ENCODE peak calls at places on chromosomes 16 and 17, in four cellular contexts. C is fibroblast of villous mesenchyme, O is osteocyte, R is stomach. J is an unnamed sample.

GRCh38 chr16:49932943-49933342 is 77.0 kb upstream of the ZNF423 start:
- DNase-seq in C (peak), O (no peak), R (no peak), J (no peak)

GRCh38 chr16:3695610-3696369 is 21.5 kb downstream of the TRAP1 start:
- DNase-seq in C (no peak), R (peak), O (no peak), J (no peak)

GRCh38 chr17:34797724-34798123 is 163.5 kb downstream of the CCT6B start:
- DNase-seq in R (no peak), O (no peak), C (peak), J (no peak)

GRCh38 chr17:31397256-31397939 is 5.9 kb downstream of the RAB11FIP4 start:
- DNase-seq in R (no peak), O (peak), C (no peak), J (peak)

GRCh38 chr16:6611535-6611934 is 721.1 kb upstream of the RBFOX1 start:
- DNase-seq in R (no peak), O (no peak), C (no peak), J (no peak)

GRCh38 chr17:40316571-40317344 is 7.8 kb downstream of the RARA start:
- DNase-seq in R (peak), O (no peak), C (peak), J (peak)

GRCh38 chr17:49525831-49526741 is 31.0 kb downstream of the NGFR start:
- DNase-seq in C (no peak), O (no peak), R (no peak), J (no peak)

GRCh38 chr17:81400154-81400938 is 5.1 kb downstream of the BAHCC1 start:
- DNase-seq in C (peak), R (peak), O (no peak), J (no peak)

GRCh38 chr17:39636927-39637736 is at the start of gene STARD3:
- DNase-seq in C (peak), O (peak), R (peak), J (peak)

GRCh38 chr16:14092579-14092978 is 21.5 kb downstream of the MRTFB start:
- DNase-seq in R (no peak), C (peak), O (no peak), J (no peak)

GRCh38 chr17:77354721-77355455 is 214.1 kb downstream of the SEC14L1 start:
- DNase-seq in O (peak), R (peak), C (peak), J (peak)

GRCh38 chr16:58025351-58026138 is at the start of gene MMP15:
- DNase-seq in O (no peak), R (peak), C (peak), J (no peak)

GRCh38 chr17:8791248-8791909 is 7.8 kb downstream of the MFSD6L start:
- DNase-seq in C (no peak), R (no peak), O (no peak), J (no peak)

GRCh38 chr17:29449865-29450671 is 59.9 kb downstream of the TAOK1 start:
- DNase-seq in O (no peak), C (no peak), R (no peak), J (no peak)

GRCh38 chr16:23302045-23302956 is at the start of gene SCNN1B:
- DNase-seq in C (no peak), R (peak), O (no peak), J (no peak)

GRCh38 chr17:50163846-50164696 is 1.7 kb upstream of the SGCA start:
- DNase-seq in O (no peak), C (no peak), R (no peak), J (no peak)

GRCh38 chr16:4319454-4319853 is 3.6 kb downstream of the GLIS2 start:
- DNase-seq in C (peak), R (peak), O (no peak), J (no peak)

GRCh38 chr17:50344712-50345380 is 1.1 kb upstream of the XYLT2 start:
- DNase-seq in C (no peak), R (peak), O (no peak), J (no peak)

GRCh38 chr17:7881655-7882054 is 6.9 kb upstream of the CHD3 start:
- DNase-seq in C (no peak), O (no peak), R (no peak), J (no peak)

GRCh38 chr16:86357303-86357702 is 153.0 kb upstream of the FOXF1 start:
- DNase-seq in C (no peak), O (no peak), R (no peak), J (no peak)

GRCh38 chr17:68301438-68301959 is 10.2 kb downstream of the ARSG start:
- DNase-seq in R (no peak), C (no peak), O (no peak), J (no peak)

GRCh38 chr17:73192894-73193701 is at the start of gene COG1:
- DNase-seq in C (peak), O (peak), R (peak), J (peak)

GRCh38 chr16:21597571-21598030 is 1.8 kb upstream of the METTL9 start:
- DNase-seq in O (no peak), C (no peak), R (no peak), J (no peak)

GRCh38 chr16:49350265-49351103 is 23.1 kb upstream of the C16orf78 start:
- DNase-seq in C (peak), R (peak), O (no peak), J (peak)

GRCh38 chr17:32161506-32162365 is 19.4 kb downstream of the RHOT1 start:
- DNase-seq in C (peak), O (no peak), R (no peak), J (no peak)

GRCh38 chr17:41666708-41667279 is 21.9 kb upstream of the EIF1 start:
- DNase-seq in C (peak), O (peak), R (peak), J (peak)

GRCh38 chr16:23149993-23150364 is 727 bp upstream of the USP31 start:
- DNase-seq in R (no peak), C (no peak), O (no peak), J (no peak)

GRCh38 chr17:34409352-34409751 is 46.3 kb upstream of the CCL1 start:
- DNase-seq in C (no peak), R (no peak), O (no peak), J (no peak)

GRCh38 chr16:53933407-53933806 is 229.5 kb downstream of the FTO start:
- DNase-seq in C (no peak), O (no peak), R (no peak), J (no peak)

GRCh38 chr17:43531955-43532354 is 14.2 kb downstream of the ETV4 start:
- DNase-seq in O (no peak), C (no peak), R (no peak), J (no peak)

GRCh38 chr17:29958947-29959657 is 17.7 kb downstream of the EFCAB5 start:
- DNase-seq in O (no peak), C (no peak), R (no peak), J (no peak)

GRCh38 chr17:42553866-42554249 is 1.1 kb downstream of the HSD17B1 start:
- DNase-seq in C (no peak), R (peak), O (no peak), J (no peak)

GRCh38 chr17:73191443-73192218 is 1.2 kb upstream of the COG1 start:
- DNase-seq in C (peak), O (no peak), R (peak), J (peak)

GRCh38 chr17:78422267-78422605 is 43.8 kb downstream of the PGS1 start:
- DNase-seq in C (no peak), O (no peak), R (no peak), J (no peak)

GRCh38 chr17:40499551-40500189 is 1.8 kb downstream of the TNS4 start:
- DNase-seq in C (peak), R (peak), O (no peak), J (peak)

GRCh38 chr16:661184-661821 is 6.6 kb upstream of the RHOT2 start:
- DNase-seq in O (no peak), R (no peak), C (no peak), J (no peak)

GRCh38 chr16:73793286-73793685 is 503.3 kb upstream of the PSMD7 start:
- DNase-seq in R (no peak), O (no peak), C (no peak), J (no peak)

GRCh38 chr16:2468142-2468724 is 2.9 kb upstream of the NTN3 start:
- DNase-seq in R (no peak), O (no peak), C (peak), J (no peak)

GRCh38 chr17:17028059-17028877 is 14.0 kb upstream of the MPRIP start:
- DNase-seq in R (peak), O (peak), C (peak), J (peak)

GRCh38 chr16:76653390-76654026 is 376.3 kb downstream of the CNTNAP4 start:
- DNase-seq in R (no peak), C (peak), O (no peak), J (no peak)
- TF ChIP-seq CTCF in R (no peak), C (peak), O (peak), J (no peak)

GRCh38 chr16:85171809-85172464 is 59.7 kb upstream of the CIBAR2 start:
- DNase-seq in R (no peak), O (no peak), C (no peak), J (no peak)

GRCh38 chr16:85172465-85173071 is 60.3 kb upstream of the CIBAR2 start:
- DNase-seq in R (no peak), O (no peak), C (peak), J (no peak)

GRCh38 chr16:85174871-85175723 is 62.8 kb upstream of the CIBAR2 start:
- DNase-seq in C (no peak), R (no peak), O (no peak), J (no peak)

GRCh38 chr16:85173981-85174751 is 61.9 kb upstream of the CIBAR2 start:
- DNase-seq in O (no peak), C (peak), R (peak), J (no peak)

DNA sequence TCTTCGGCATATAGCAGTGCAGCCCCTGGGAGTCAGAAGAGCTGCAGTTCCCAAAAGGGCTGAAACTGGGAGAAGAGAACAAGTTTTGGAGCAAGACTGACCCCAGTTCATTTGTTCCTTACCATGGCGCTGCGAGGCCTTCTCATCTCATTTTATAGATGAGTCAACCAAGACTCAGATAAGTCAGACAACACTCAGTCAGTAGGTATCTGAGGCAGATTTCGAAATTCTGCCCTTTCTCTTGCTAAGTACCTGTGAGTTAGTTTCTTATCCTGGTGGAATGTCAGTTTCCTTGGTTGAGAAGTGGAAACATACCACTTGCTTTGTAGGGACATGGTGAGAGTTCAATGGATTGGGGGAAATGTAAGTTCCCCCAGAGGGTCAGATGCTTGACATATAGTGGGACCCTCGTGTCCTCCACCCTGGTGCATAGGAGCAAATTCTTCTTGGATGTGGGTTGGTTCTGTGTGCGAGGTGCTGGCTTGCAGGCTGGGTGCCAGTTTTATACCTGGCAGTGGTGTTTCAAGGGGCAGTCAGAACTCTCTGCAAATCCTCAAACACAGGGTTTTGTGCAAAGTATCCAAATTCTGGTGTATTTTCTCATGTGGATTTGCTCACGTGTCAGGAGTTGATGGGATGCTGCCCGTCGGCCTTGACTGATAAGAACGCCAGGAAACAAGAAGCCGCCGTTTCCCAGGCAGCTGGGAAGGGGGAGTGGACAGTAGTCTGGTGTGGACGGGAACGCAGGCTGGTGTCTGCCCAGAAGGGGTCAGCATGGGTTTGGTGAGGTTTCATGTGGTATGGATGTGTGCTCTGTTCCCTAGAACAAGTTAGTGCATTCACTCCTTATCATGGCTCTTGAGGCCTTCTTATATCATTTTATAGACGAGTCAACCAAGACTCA is 61.1 kb upstream of the CIBAR2 start:
- DNase-seq in O (no peak), C (peak), R (no peak), J (no peak)
- TF ChIP-seq CTCF in O (peak), C (peak), R (no peak), J (no peak)

DNA sequence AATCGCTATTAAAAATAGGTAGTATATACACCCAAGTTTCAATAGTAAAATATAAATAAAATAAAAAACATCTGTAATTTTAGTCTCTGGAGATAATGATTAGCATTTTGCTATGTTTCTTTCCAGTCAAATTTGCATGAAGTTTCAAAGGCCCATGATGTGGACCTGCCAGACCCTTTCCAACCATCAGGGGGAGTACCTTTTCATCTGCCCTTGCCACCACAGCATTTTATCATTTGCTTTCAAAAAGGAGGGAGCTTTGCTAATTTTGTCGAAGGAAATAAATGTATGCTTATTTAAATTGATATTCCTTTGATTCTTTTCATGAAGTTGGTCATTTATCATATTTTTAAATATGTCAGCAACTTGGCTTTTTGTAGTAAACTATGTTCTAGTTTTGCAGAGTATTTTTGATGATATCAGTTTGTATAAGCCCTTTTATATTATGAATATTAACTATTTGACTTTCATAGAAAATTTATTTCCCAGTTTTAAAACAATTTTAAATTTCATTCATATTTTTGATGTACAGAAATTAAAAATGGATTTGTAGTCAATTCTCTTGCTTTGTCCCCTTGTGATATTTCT is 115.2 kb upstream of the NETO2 start:
- DNase-seq in C (peak), R (no peak), O (no peak), J (no peak)
- TF ChIP-seq CTCF in C (peak), R (no peak), O (peak), J (no peak)

GRCh38 chr16:69662901-69663300 is 63.5 kb downstream of the NQO1 start:
- DNase-seq in R (no peak), O (no peak), C (no peak), J (no peak)

GRCh38 chr16:69654280-69654931 is 72.0 kb downstream of the NQO1 start:
- DNase-seq in R (no peak), O (no peak), C (no peak), J (no peak)

GRCh38 chr16:69660166-69660565 is 66.2 kb downstream of the NQO1 start:
- DNase-seq in R (no peak), O (no peak), C (no peak), J (no peak)
- TF ChIP-seq CTCF in R (no peak), O (no peak), C (no peak), J (no peak)

DNA sequence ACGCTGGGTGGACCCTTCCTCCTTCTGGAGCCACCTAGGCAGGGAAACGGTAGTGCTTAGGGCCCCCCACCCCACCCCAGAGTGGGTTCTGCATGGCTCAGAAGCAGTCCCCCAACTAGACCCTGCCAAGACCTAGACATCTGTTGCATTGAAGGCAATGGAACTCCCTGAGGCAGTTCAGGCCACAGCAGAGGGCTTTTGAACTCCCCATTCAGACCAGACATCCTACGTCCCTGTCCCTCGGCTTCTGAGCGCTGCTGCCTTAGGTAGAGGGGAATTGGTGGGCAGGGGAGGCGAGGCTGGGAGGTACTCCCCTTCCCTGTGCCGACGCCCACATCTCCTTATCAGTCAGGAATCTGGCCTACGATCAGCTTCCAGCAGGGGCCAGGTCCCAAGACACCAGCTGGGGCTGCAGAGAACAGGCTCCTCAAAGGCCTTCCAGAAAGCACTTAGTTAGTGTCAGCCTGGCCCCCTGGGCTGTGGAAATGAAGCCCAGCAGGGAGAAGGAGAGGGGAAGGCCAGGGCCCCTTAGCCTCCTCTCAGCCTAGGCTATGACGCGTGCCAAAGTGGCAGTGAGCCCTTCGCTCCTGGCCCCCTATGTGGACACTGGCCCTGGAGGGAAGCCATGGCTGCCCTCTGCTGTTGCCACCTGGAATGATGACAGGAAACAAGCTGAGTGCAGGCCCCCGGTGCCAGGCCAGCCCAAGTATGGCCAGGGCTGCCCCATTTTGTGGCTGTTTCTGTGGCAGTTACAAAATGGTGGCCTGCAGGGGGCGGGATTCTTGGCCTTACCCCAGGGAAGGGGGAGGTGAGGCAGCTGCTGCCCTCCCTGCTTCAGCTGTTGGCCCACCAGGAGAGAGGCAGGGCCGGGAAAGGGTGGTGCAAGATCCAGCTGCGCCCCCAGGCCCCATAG is 11.1 kb downstream of the TBX4 start:
- DNase-seq in O (no peak), R (no peak), C (no peak), J (no peak)
- TF ChIP-seq CTCF in O (no peak), R (no peak), C (peak), J (no peak)

DNA sequence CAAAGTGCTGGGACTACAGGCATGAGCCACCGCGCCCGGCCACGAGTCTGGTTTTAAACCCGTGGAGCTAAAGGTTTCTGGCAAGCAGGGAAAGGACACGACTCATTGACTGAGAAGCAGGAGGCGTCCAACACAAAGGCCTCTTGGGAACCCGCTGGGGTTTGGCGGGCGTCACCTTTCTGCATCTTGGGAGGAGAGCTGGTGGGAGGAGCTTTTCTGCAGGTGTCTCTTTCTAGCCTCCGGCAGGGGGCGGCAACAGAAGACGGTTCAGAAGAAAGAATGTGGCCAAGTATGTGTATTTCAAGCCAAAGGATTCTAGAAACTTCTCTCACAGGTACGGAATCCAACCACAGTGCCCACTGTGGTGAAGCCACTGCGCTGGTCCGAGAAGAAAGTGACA is 97.4 kb downstream of the MRM3 start:
- DNase-seq in O (no peak), C (peak), R (peak), J (peak)
- TF ChIP-seq CTCF in O (peak), C (peak), R (no peak), J (peak)

DNA sequence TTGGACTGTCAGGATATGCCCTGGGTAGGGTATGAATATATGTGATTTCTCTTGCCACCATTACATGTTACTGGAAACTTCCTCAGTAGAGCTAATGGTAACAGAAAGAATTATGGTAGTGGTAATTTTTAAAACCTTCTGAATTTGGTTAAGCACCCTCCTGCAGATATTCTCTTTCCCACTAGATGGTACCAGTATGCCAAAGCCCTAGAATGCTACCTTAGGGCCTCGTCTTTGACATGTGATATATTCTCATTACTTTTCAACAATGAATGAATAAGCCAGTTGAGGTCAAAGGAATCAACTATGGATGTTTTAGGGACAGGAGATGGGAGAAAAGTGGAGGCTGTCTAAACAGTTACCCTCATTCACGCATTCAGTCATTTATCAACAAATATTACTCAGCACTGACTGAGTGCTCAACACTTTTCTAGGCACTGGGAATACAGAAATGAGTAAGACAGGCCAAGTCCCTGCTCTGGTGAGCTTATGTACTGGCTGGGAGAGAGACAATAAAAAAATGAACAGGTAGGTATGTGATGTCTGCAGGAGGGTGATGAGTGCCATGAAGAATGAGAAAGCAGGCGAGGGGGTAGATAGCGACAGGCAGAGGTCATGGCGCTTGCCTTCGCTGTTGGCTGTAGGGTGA is 14.7 kb downstream of the CDH13 start:
- DNase-seq in R (no peak), C (peak), O (no peak), J (no peak)
- TF ChIP-seq CTCF in R (no peak), C (peak), O (peak), J (peak)